ENCODE peak calls at places on chromosomes 2 and 18, in six cellular contexts. B is kidney tubule cell; Z is head of caudate nucleus; C is COR-L47; I is stimulated activated naive CD4-positive, alpha-beta T cell; V is fibroblast of pulmonary artery. Q is an unnamed sample.

GRCh38 chr2:229083606-229084349 is 187.3 kb downstream of the PID1 start:
- DNase-seq in C (peak; percentile 10), B (no peak), I (no peak), Z (no peak), V (no peak), Q (no peak)

GRCh38 chr18:46761054-46761769 is 4.4 kb upstream of the ST8SIA5 start:
- DNase-seq in C (peak; percentile 93), V (no peak), B (no peak), Z (no peak), I (no peak), Q (no peak)

GRCh38 chr2:223954401-223954800 is 2.9 kb upstream of the MRPL44 start:
- DNase-seq in I (no peak), B (peak; percentile 76), V (peak; percentile 91), C (no peak), Z (no peak), Q (no peak)

GRCh38 chr2:42452545-42452944 is 41.2 kb downstream of the KCNG3 start:
- DNase-seq in Z (no peak), C (no peak), B (no peak), V (no peak), I (no peak), Q (no peak)

GRCh38 chr2:118278046-118278445 is 189.8 kb downstream of the INSIG2 start:
- DNase-seq in Z (no peak), I (no peak), C (no peak), B (no peak), V (no peak), Q (no peak)

GRCh38 chr2:100238471-100238870 is 83.8 kb downstream of the LONRF2 start:
- DNase-seq in Z (no peak), I (no peak), V (no peak), B (no peak), C (no peak), Q (no peak)

GRCh38 chr2:20381457-20381856 is 30.8 kb upstream of the PUM2 start:
- DNase-seq in I (no peak), Z (peak; percentile 57), V (peak; percentile 69), B (peak; percentile 46), C (peak; percentile 95), Q (no peak)

GRCh38 chr2:231717281-231718180 is 9.2 kb downstream of the PTMA start:
- DNase-seq in I (no peak), C (no peak), B (peak; percentile 86), Z (no peak), V (peak; percentile 57), Q (no peak)

GRCh38 chr2:140990416-140990815 is 1140.4 kb downstream of the LRP1B start:
- DNase-seq in Z (no peak), B (peak; percentile 21), V (peak; percentile 59), I (no peak), C (no peak), Q (no peak)

GRCh38 chr2:127707890-127708648 is 6.8 kb downstream of the SFT2D3 start:
- DNase-seq in Z (no peak), C (no peak), B (no peak), V (no peak), I (no peak), Q (no peak)

GRCh38 chr18:49966090-49966489 is 152.8 kb upstream of the ACAA2 start:
- DNase-seq in B (peak; percentile 74), I (no peak), C (no peak), Z (no peak), V (no peak), Q (no peak)

GRCh38 chr2:171081649-171082111 is 79.0 kb downstream of the TLK1 start:
- DNase-seq in C (no peak), B (no peak), I (peak; percentile 51), V (no peak), Z (no peak), Q (no peak)

GRCh38 chr2:35819053-35819452 is 536.5 kb upstream of the CRIM1 start:
- DNase-seq in C (no peak), B (no peak), V (no peak), Z (no peak), I (no peak), Q (no peak)

GRCh38 chr18:32669549-32670165 is 103.2 kb downstream of the KLHL14 start:
- DNase-seq in C (no peak), V (no peak), B (no peak), Z (no peak), I (no peak), Q (no peak)

GRCh38 chr2:30661173-30662107 is 145.8 kb downstream of the CAPN13 start:
- DNase-seq in I (no peak), B (peak; percentile 47), V (no peak), C (no peak), Z (no peak), Q (no peak)

GRCh38 chr2:42457011-42457410 is 36.8 kb downstream of the KCNG3 start:
- DNase-seq in I (no peak), V (no peak), C (no peak), B (no peak), Z (no peak), Q (no peak)

GRCh38 chr2:143802242-143802641 is 673.0 kb downstream of the ARHGAP15 start:
- DNase-seq in I (no peak), B (peak; percentile 60), Z (no peak), V (peak; percentile 30), C (no peak), Q (no peak)

GRCh38 chr2:15832310-15832709 is 108.0 kb upstream of the MYCN start:
- DNase-seq in B (no peak), Z (no peak), C (no peak), I (no peak), V (no peak), Q (no peak)

GRCh38 chr2:166384774-166385173 is 9.0 kb upstream of the SCN9A start:
- DNase-seq in Z (no peak), C (peak; percentile 10), I (no peak), V (peak; percentile 60), B (peak; percentile 45), Q (no peak)

GRCh38 chr2:74066491-74067203 is 81.1 kb downstream of the BOLA3 start:
- DNase-seq in Z (no peak), C (no peak), V (peak; percentile 57), B (no peak), I (no peak), Q (no peak)

Q was measured in effector memory CD4-positive, alpha-beta T cell.